ENCODE peak calls at places on chromosomes 6 and 20, in five cellular contexts. S is astrocyte of the spinal cord, A is uterus, X is brain microvascular endothelial cell, Q is prostate gland. E is an unnamed sample.

GRCh38 chr6:56416247-56416646 is 168.9 kb upstream of the COL21A1 start:
- DNase-seq in S (peak; percentile 77), A (no peak), X (no peak), Q (no peak), E (no peak)

GRCh38 chr20:5703542-5704215 is 46.5 kb upstream of the SHLD1 start:
- DNase-seq in S (no peak), A (no peak), X (no peak), Q (peak; percentile 15), E (peak; percentile 63)

GRCh38 chr20:49570161-49570827 is 2.4 kb upstream of the PTGIS start:
- DNase-seq in S (no peak), A (no peak), X (no peak), Q (no peak), E (no peak)

GRCh38 chr6:31582230-31582601 is at the start of gene LTB:
- DNase-seq in S (no peak), A (no peak), X (no peak), Q (no peak), E (no peak)

GRCh38 chr6:141095308-141095707 is 1037.4 kb upstream of the GJE1 start:
- DNase-seq in S (no peak), A (no peak), X (no peak), Q (no peak), E (no peak)

GRCh38 chr6:33619166-33619565 is 2.0 kb upstream of the ITPR3 start:
- DNase-seq in S (no peak), A (no peak), X (no peak), Q (no peak), E (no peak)

GRCh38 chr6:157070403-157071107 is 252.8 kb downstream of the TMEM242 start:
- DNase-seq in S (peak; percentile 46), A (no peak), X (no peak), Q (no peak), E (no peak)

GRCh38 chr20:62957136-62958117 is 4.9 kb downstream of the SLC17A9 start:
- DNase-seq in S (no peak), A (no peak), X (no peak), Q (no peak), E (no peak)

GRCh38 chr6:134529921-134530320 is 212.0 kb upstream of the SGK1 start:
- DNase-seq in S (peak; percentile 45), A (no peak), X (no peak), Q (no peak), E (no peak)

GRCh38 chr6:145733770-145734169 is 1.6 kb downstream of the EPM2A start:
- DNase-seq in S (no peak), A (no peak), X (no peak), Q (no peak), E (no peak)

DNA sequence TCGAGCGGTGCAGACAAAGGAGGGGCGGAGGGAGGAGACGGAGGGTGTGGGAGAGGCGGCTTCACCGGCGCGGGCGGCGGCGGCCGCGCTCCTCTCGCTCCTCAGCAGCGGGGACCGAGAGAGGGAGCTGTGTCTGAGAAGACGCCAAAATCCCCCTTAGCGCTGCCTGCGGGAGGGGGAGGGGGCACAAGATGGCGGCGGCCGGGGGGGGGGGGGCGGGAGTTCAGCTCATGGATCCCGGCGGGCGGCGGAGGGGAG is 260 bp downstream of the ADNP start:
- DNase-seq in S (no peak), A (no peak), X (no peak), Q (no peak), E (no peak)
- H3K4me3 ChIP-seq in S (peak overlapping the region; percentile 89), A (peak overlapping the region; percentile 80), X (peak overlapping the region; percentile 67), Q (peak overlapping the region; percentile 89), E (peak overlapping the region; percentile 58)

GRCh38 chr20:54131675-54132611 is 41.8 kb downstream of the CYP24A1 start:
- DNase-seq in S (no peak), A (no peak), X (no peak), Q (no peak), E (no peak)
- H3K4me3 ChIP-seq in S (no peak overlapping the region), A (no peak overlapping the region), X (no peak overlapping the region), Q (no peak overlapping the region), E (no peak overlapping the region)

GRCh38 chr6:84762941-84763396 is 1.4 kb downstream of the TBX18 start:
- DNase-seq in S (no peak), A (no peak), X (no peak), Q (no peak), E (no peak)
- H3K4me3 ChIP-seq in S (peak overlapping the region; percentile 70), A (peak overlapping the region; percentile 52), X (peak overlapping the region; percentile 76), Q (no peak overlapping the region), E (no peak overlapping the region)

GRCh38 chr6:96923400-96923799 is 1.1 kb upstream of the KLHL32 start:
- DNase-seq in S (no peak), A (no peak), X (no peak), Q (no peak), E (no peak)
- H3K4me3 ChIP-seq in S (no peak overlapping the region), A (no peak overlapping the region), X (no peak overlapping the region), Q (no peak overlapping the region), E (no peak overlapping the region)

DNA sequence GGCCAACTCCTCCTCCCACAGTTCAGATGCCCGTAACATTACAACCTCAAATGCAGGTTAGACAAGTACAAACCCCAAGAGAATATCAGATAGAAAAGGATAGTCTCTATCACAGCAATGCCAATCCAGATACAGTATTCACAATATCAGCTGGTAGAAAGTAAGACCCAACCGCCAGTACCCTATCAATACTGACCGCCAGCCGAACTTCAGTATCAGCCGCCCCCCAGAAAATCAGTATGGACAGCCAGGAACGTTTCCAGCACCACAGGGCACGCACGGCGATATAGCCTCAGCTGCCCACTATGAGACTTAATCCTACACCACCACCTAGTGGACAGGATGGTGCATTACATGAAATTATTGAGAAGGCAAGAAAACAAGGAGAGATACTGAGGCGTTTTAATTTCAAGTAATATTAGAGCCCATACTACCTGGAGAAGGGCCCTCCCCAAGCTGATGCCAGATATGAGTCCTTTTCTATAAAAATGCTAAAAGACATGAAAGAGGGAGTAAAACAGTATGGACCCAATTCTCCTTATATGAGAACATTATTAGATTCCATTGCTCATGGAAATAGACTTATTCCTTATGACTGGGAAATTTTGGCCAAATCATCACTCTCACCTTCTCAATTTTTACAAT is 17.6 kb upstream of the EIF2S2 start:
- DNase-seq in S (peak; percentile 70), A (peak; percentile 65), X (peak; percentile 68), Q (peak; percentile 72), E (peak; percentile 40)
- H3K4me3 ChIP-seq in S (no peak overlapping the region), A (no peak overlapping the region), X (no peak overlapping the region), Q (no peak overlapping the region), E (peak overlapping the region; percentile 11)

DNA sequence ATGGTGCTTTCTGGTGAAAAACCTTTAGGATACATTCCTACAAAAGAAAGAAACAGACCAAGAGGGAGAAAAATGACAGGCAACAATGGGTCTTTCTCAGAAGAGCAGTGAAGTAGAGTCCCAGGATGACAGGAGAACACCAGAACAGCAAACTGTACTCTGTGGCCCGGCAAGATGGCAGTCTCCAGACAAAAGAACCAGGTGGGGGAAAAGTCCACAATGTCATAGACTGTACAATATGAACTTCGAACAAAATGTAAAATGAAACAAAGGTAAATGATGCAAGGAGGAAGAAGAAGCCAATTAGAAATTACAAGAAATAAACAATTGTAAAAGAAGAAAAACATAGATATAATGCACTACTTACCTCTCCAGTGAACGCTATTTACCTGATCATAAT is 23.2 kb upstream of the HSF2 start:
- DNase-seq in S (no peak), A (no peak), X (no peak), Q (no peak), E (no peak)
- H3K4me3 ChIP-seq in S (no peak overlapping the region), A (no peak overlapping the region), X (no peak overlapping the region), Q (no peak overlapping the region), E (peak overlapping the region; percentile 21)

GRCh38 chr6:148470141-148470540 is 127.5 kb downstream of the SASH1 start:
- DNase-seq in S (no peak), A (no peak), X (peak; percentile 33), Q (no peak), E (no peak)

GRCh38 chr6:148470606-148471299 is 128.1 kb downstream of the SASH1 start:
- DNase-seq in S (peak; percentile 43), A (no peak), X (no peak), Q (no peak), E (no peak)

GRCh38 chr6:148467926-148468325 is 125.3 kb downstream of the SASH1 start:
- DNase-seq in S (no peak), A (no peak), X (no peak), Q (no peak), E (no peak)

GRCh38 chr6:148472495-148473105 is 130.0 kb downstream of the SASH1 start:
- DNase-seq in S (no peak), A (no peak), X (no peak), Q (no peak), E (no peak)

GRCh38 chr6:148471624-148472494 is 129.2 kb downstream of the SASH1 start:
- DNase-seq in S (peak; percentile 67), A (no peak), X (peak; percentile 86), Q (no peak), E (no peak)
- H3K4me3 ChIP-seq in S (no peak overlapping the region), A (no peak overlapping the region), X (no peak overlapping the region), Q (no peak overlapping the region), E (no peak overlapping the region)

GRCh38 chr6:27141013-27141412 is 106.5 kb upstream of the PRSS16 start:
- DNase-seq in S (no peak), A (no peak), X (no peak), Q (no peak), E (no peak)

GRCh38 chr6:27141472-27142015 is 106.0 kb upstream of the PRSS16 start:
- DNase-seq in S (no peak), A (no peak), X (no peak), Q (no peak), E (no peak)

GRCh38 chr6:27144740-27145079 is 102.8 kb upstream of the PRSS16 start:
- DNase-seq in S (no peak), A (no peak), X (no peak), Q (no peak), E (no peak)

GRCh38 chr6:27145731-27146455 is 101.6 kb upstream of the PRSS16 start:
- DNase-seq in S (peak; percentile 91), A (peak; percentile 90), X (peak; percentile 80), Q (peak; percentile 83), E (peak; percentile 88)

DNA sequence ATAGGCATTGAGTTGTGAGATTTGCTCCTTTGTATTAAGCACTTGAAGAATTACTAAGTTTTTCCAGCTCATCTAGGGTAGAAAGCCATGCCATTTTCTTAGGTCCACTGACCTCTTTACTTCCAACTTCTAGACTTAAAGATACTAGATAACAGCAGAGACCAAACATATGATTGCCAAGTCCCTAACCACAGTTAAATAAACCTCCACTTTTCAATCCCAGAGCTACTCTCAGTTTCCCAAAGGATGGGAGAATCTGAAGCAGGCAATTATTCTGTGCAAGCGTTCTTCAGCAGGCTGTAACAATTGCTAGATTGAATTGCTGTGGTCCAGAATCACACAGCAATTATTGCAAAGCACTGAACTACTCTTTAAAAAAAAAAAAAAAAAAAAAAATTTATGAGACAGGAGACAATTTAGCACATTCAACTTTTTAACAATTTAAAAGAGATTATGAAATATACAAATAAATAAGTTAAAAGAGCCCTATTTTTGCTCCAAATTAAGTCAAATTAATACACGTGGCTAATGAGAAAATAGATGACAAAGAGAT is 104.0 kb upstream of the PRSS16 start:
- DNase-seq in S (no peak), A (no peak), X (no peak), Q (no peak), E (no peak)
- H3K4me3 ChIP-seq in S (no peak overlapping the region), A (no peak overlapping the region), X (no peak overlapping the region), Q (no peak overlapping the region), E (no peak overlapping the region)

DNA sequence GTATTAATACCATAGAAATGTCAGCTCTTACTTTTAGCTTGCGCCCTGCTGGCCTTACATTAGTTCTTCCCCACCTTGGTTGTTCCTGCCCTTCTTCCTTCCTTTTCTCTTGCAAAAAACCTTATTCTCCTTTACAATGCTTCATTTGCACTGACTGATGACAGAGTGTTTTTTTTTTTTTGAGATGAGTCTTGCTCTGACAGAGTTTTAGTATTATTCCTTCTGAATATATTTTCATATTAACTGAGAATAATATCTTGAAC is 216.4 kb upstream of the MYLIP start:
- DNase-seq in S (no peak), A (no peak), X (no peak), Q (no peak), E (no peak)
- H3K4me3 ChIP-seq in S (no peak overlapping the region), A (no peak overlapping the region), X (no peak overlapping the region), Q (no peak overlapping the region), E (no peak overlapping the region)

E was measured in LNCaP clone FGC.